ENCODE peak calls at places on chromosomes 11 and 22, in four cellular contexts. P is A549, C is GM12878, H is HepG2. A is an unnamed sample.

GRCh38 chr11:8810331-8811301 is 100.4 kb upstream of the AKIP1 start:
- DNase-seq in C (no peak), H (peak; percentile 63), P (no peak), A (peak; percentile 61)

GRCh38 chr11:65169164-65169641 is 830 bp upstream of the SPDYC start:
- DNase-seq in P (no peak), H (no peak), C (no peak), A (peak; percentile 67)

GRCh38 chr11:28535677-28536076 is 427.5 kb downstream of the METTL15 start:
- DNase-seq in H (no peak), P (no peak), C (no peak), A (no peak)

GRCh38 chr22:47043835-47044721 is 281.6 kb downstream of the TBC1D22A start:
- DNase-seq in P (no peak), H (no peak), C (no peak), A (no peak)

GRCh38 chr11:131688056-131688693 is 317.8 kb downstream of the NTM start:
- DNase-seq in H (peak; percentile 9), C (no peak), P (peak; percentile 59), A (peak; percentile 87)

GRCh38 chr11:58573451-58574104 is 2.1 kb downstream of the LPXN start:
- DNase-seq in H (no peak), C (no peak), P (peak; percentile 24), A (no peak)

GRCh38 chr11:14183973-14184372 is 175.0 kb downstream of the RRAS2 start:
- DNase-seq in H (no peak), P (no peak), C (no peak), A (no peak)

GRCh38 chr11:64874308-64874707 is 4.1 kb downstream of the EHD1 start:
- DNase-seq in P (no peak), H (no peak), C (no peak), A (no peak)

GRCh38 chr11:59901306-59901705 is 22.7 kb downstream of the OOSP3 start:
- DNase-seq in C (no peak), H (no peak), P (no peak), A (peak; percentile 28)

GRCh38 chr22:31943206-31943975 is 944 bp upstream of the YWHAH start:
- DNase-seq in P (no peak), C (no peak), H (no peak), A (no peak)

GRCh38 chr11:15911377-15912044 is 444.8 kb downstream of the SOX6 start:
- DNase-seq in P (no peak), C (no peak), H (no peak), A (no peak)

GRCh38 chr11:96028746-96029145 is 104.8 kb upstream of the MTMR2 start:
- DNase-seq in C (no peak), P (no peak), H (no peak), A (no peak)

GRCh38 chr11:34366522-34366921 is 8.7 kb upstream of the ABTB2 start:
- DNase-seq in P (no peak), H (peak; percentile 57), C (no peak), A (peak; percentile 60)

GRCh38 chr22:38462960-38463784 is 4.7 kb upstream of the KDELR3 start:
- DNase-seq in H (peak; percentile 77), P (no peak), C (no peak), A (peak; percentile 42)

GRCh38 chr11:46270707-46271106 is 6.8 kb upstream of the CREB3L1 start:
- DNase-seq in C (no peak), P (no peak), H (no peak), A (no peak)

GRCh38 chr11:89205378-89205777 is 27.7 kb downstream of the TYR start:
- DNase-seq in C (no peak), P (no peak), H (no peak), A (no peak)

GRCh38 chr11:2777871-2778629 is 78.3 kb upstream of the KCNQ1OT1 start:
- DNase-seq in C (no peak), H (no peak), P (no peak), A (peak; percentile 36)

GRCh38 chr22:45968751-45969413 is 8.1 kb downstream of the WNT7B start:
- DNase-seq in C (no peak), H (no peak), P (peak; percentile 77), A (no peak)

GRCh38 chr22:18032455-18033101 is 8.2 kb upstream of the MICAL3 start:
- DNase-seq in P (no peak), H (no peak), C (no peak), A (no peak)

GRCh38 chr11:37115963-37116362 is 517.9 kb upstream of the RAG2 start:
- DNase-seq in H (no peak), P (no peak), C (no peak), A (no peak)

GRCh38 chr22:21928048-21928447 is 24.6 kb downstream of the PPM1F start:
- DNase-seq in H (no peak), P (no peak), C (no peak), A (no peak)

GRCh38 chr22:37740455-37741311 is 43.8 kb downstream of the TRIOBP start:
- DNase-seq in C (no peak), P (no peak), H (no peak), A (no peak)

DNA sequence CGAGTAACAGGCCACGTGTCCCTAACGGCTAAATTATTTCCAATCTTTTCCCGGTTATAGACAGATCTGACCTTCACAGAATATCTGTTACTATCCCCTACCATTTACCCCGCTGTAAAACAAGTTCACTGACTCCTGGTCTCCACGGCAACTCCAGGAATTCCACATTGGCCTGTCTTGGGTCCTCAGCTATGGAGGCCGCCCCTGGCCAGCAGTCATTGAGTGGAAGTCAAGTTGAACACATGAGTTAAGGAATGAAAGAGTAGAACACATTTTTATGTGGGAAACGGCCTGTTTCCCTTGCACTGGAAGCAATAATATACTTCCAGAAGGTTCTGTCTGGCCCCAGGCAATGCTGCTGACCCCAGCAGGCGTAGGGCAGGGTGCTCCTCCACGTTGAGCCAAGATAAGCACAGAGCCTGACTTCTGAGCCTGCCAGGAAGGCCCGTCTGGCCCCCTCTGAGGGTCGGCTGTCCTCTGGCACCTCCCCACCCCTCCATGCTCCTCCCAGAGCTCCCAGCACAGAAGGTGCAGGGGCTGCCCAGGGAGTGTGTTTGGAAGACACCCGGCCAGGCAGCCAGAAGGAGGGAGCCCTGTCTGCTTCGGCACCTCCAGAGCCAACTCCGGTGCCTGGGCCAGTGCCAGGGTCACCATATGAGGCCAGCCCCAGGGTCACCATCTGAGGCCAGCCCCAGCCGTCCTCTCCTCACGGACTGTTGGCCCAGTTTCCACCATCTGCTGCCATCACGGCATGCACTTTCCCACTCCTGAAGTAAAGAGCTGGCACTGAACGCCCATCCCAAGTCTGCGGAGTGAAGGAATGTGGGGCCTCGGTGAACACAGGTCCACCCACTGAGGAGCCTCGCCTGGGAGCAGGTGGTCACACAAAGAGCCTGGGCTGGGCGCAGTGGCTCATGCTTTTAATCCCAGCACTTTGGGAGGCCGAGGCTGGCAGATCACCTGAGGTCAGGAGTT is 813.2 kb downstream of the BRD1 start:
- DNase-seq in P (no peak), C (no peak), H (no peak), A (no peak)
- TF ChIP-seq POLR2AphosphoS2 in P (no peak), C (no peak), H (no peak), A (no peak)

GRCh38 chr11:86517557-86517956 is 142.9 kb downstream of the CCDC81 start:
- DNase-seq in C (no peak), H (no peak), P (no peak), A (no peak)

GRCh38 chr11:86514453-86514852 is 139.8 kb downstream of the CCDC81 start:
- DNase-seq in C (no peak), P (no peak), H (no peak), A (no peak)

GRCh38 chr11:86513138-86513537 is 138.5 kb downstream of the CCDC81 start:
- DNase-seq in C (no peak), P (no peak), H (no peak), A (no peak)

GRCh38 chr11:86513746-86514373 is 139.2 kb downstream of the CCDC81 start:
- DNase-seq in P (no peak), C (no peak), H (no peak), A (no peak)

DNA sequence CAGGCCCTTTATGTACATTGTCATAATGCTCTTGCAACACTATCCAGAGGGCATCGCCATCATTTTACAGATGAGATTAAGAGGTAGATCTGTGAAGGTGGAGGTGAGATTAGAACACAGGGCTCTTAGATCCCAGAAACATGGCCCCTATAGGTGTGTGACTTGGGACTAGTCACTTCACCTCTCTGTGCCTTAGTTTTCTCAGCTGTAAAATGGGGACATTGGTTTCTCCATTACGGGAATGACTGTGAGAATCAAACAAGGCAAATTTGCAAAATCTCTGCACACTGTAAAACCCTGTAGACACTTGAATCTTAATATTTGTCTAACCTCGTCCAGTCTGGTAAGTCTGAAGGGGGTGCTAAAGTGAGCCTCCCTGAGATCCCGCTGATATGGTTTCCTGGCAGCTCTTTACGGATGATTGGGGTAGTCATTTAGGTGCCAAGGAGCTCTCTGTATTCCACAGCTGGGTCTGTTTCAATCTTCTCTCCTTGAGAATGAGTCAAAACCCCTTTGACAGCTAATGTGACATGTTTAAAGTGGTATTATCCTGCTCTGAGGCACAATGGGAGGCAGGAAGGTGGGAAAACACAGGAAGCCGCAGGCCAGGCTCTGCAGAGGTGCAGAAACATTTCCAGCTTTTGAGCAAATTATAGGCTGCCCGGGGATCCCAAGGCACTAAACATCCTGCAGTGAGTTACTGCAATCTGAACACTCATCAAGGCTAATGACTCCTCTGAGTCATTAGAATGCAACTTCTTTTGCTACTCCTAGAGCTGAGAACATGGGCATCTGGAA is 140.8 kb downstream of the CCDC81 start:
- DNase-seq in H (no peak), C (no peak), P (no peak), A (no peak)
- TF ChIP-seq POLR2AphosphoS2 in H (no peak), C (no peak), P (no peak), A (no peak)

GRCh38 chr11:12705874-12706273 is 31.7 kb downstream of the TEAD1 start:
- DNase-seq in P (no peak), H (no peak), C (no peak), A (no peak)
- TF ChIP-seq POLR2AphosphoS2 in P (no peak), H (no peak), C (no peak), A (no peak)

GRCh38 chr11:18987454-18988231 is 48.4 kb upstream of the MRGPRX1 start:
- DNase-seq in P (no peak), H (no peak), C (no peak), A (no peak)
- TF ChIP-seq POLR2AphosphoS2 in P (no peak), H (no peak), C (no peak), A (no peak)